ENCODE peak calls at places on chromosome 16, in four cellular contexts. Z is activated naive CD4-positive, alpha-beta T cell; P is neural crest cell; C is bronchial epithelial cell. Y is an unnamed sample.

GRCh38 chr16:24781256-24781655 is 51.8 kb downstream of the TNRC6A start:
- DNase-seq in P (no peak), Z (no peak), C (no peak), Y (no peak)

GRCh38 chr16:87707097-87707496 is 58.7 kb downstream of the KLHDC4 start:
- DNase-seq in P (no peak), C (no peak), Z (no peak), Y (no peak)

GRCh38 chr16:12837344-12837743 is 33.7 kb upstream of the CPPED1 start:
- DNase-seq in Z (no peak), P (no peak), C (no peak), Y (no peak)

GRCh38 chr16:2856061-2856670 is 1.8 kb downstream of the PRSS22 start:
- DNase-seq in Z (no peak), P (no peak), C (no peak), Y (no peak)

GRCh38 chr16:53558665-53559064 is 55.7 kb upstream of the AKTIP start:
- DNase-seq in P (no peak), C (no peak), Z (no peak), Y (no peak)

GRCh38 chr16:27801259-27801945 is 251.5 kb downstream of the KATNIP start:
- DNase-seq in C (no peak), Z (no peak), P (no peak), Y (no peak)

GRCh38 chr16:56093055-56093454 is 98.2 kb upstream of the GNAO1 start:
- DNase-seq in Z (no peak), C (peak), P (no peak), Y (no peak)

GRCh38 chr16:30369091-30369937 is 980 bp downstream of the TBC1D10B start:
- DNase-seq in P (peak), C (no peak), Z (no peak), Y (no peak)

GRCh38 chr16:7321661-7322060 is 11.0 kb upstream of the RBFOX1 start:
- DNase-seq in Z (no peak), P (no peak), C (no peak), Y (no peak)